ENCODE peak calls at places on chromosomes 13 and 19, in nine cellular contexts. G, D, S, T, F, V, U, R and M are unnamed samples.

GRCh38 chr19:33947565-33947964 is 150.9 kb downstream of the KCTD15 start:
- DNase-seq in G (no peak), D (no peak), S (no peak), T (no peak), F (no peak), V (no peak), U (no peak), R (peak; percentile 1), M (no peak)

GRCh38 chr19:10112895-10113591 is 1.6 kb downstream of the P2RY11 start:
- DNase-seq in G (no peak), D (peak; percentile 55), S (no peak), T (no peak), F (no peak), V (peak; percentile 56), U (no peak), R (peak; percentile 35), M (peak; percentile 64)

GRCh38 chr13:114132419-114133121 is at the start of gene RASA3:
- DNase-seq in G (peak; percentile 38), D (peak; percentile 59), S (peak; percentile 79), T (peak; percentile 41), F (peak; percentile 83), V (peak; percentile 65), U (peak; percentile 81), R (peak; percentile 33), M (peak; percentile 54)

GRCh38 chr13:101916108-101916757 is 463.8 kb downstream of the ITGBL1 start:
- DNase-seq in G (no peak), D (no peak), S (no peak), T (no peak), F (peak; percentile 38), V (peak; percentile 17), U (peak; percentile 19), R (no peak), M (peak; percentile 15)

GRCh38 chr19:7483720-7484201 is 5.1 kb downstream of the PEX11G start:
- DNase-seq in G (no peak), D (no peak), S (no peak), T (no peak), F (no peak), V (no peak), U (no peak), R (no peak), M (no peak)

GRCh38 chr19:38039966-38040365 is 133.0 kb downstream of the SIPA1L3 start:
- DNase-seq in G (no peak), D (no peak), S (peak; percentile 99), T (peak; percentile 83), F (no peak), V (peak; percentile 97), U (peak; percentile 75), R (peak; percentile 68), M (peak; percentile 86)

GRCh38 chr19:35336166-35336955 is 7.4 kb downstream of the CD22 start:
- DNase-seq in G (no peak), D (no peak), S (no peak), T (no peak), F (no peak), V (no peak), U (no peak), R (no peak), M (no peak)

GRCh38 chr19:3397266-3398022 is 31.1 kb downstream of the NFIC start:
- DNase-seq in G (peak; percentile 21), D (no peak), S (no peak), T (no peak), F (peak; percentile 68), V (no peak), U (peak; percentile 32), R (no peak), M (peak; percentile 43)

GRCh38 chr13:84430015-84430414 is 547.7 kb upstream of the SLITRK1 start:
- DNase-seq in G (no peak), D (no peak), S (peak; percentile 40), T (no peak), F (no peak), V (peak; percentile 47), U (no peak), R (no peak), M (no peak)

GRCh38 chr13:97369269-97369893 is 64.6 kb upstream of the RAP2A start:
- DNase-seq in G (no peak), D (no peak), S (no peak), T (no peak), F (no peak), V (peak; percentile 31), U (peak; percentile 48), R (no peak), M (no peak)

GRCh38 chr19:35533822-35534521 is 716 bp downstream of the GAPDHS start:
- DNase-seq in G (no peak), D (no peak), S (peak; percentile 57), T (no peak), F (no peak), V (peak; percentile 32), U (peak; percentile 46), R (no peak), M (no peak)

GRCh38 chr13:44757671-44758070 is 181.5 kb upstream of the TSC22D1 start:
- DNase-seq in G (no peak), D (no peak), S (no peak), T (no peak), F (no peak), V (no peak), U (no peak), R (no peak), M (no peak)

GRCh38 chr19:55690109-55690768 is 15.2 kb downstream of the EPN1 start:
- DNase-seq in G (no peak), D (no peak), S (no peak), T (no peak), F (peak; percentile 13), V (no peak), U (no peak), R (no peak), M (no peak)

GRCh38 chr13:25170554-25171107 is 1.5 kb downstream of the AMER2 start:
- DNase-seq in G (no peak), D (no peak), S (no peak), T (no peak), F (no peak), V (no peak), U (no peak), R (no peak), M (no peak)

GRCh38 chr13:76014618-76015315 is 378.6 kb downstream of the LMO7 start:
- DNase-seq in G (no peak), D (no peak), S (peak; percentile 80), T (no peak), F (no peak), V (peak; percentile 33), U (peak; percentile 34), R (peak; percentile 43), M (no peak)

GRCh38 chr19:9934132-9934950 is 2.0 kb downstream of the OLFM2 start:
- DNase-seq in G (peak; percentile 66), D (peak; percentile 61), S (peak; percentile 69), T (no peak), F (peak; percentile 68), V (peak; percentile 82), U (peak; percentile 66), R (peak; percentile 58), M (peak; percentile 52)

DNA sequence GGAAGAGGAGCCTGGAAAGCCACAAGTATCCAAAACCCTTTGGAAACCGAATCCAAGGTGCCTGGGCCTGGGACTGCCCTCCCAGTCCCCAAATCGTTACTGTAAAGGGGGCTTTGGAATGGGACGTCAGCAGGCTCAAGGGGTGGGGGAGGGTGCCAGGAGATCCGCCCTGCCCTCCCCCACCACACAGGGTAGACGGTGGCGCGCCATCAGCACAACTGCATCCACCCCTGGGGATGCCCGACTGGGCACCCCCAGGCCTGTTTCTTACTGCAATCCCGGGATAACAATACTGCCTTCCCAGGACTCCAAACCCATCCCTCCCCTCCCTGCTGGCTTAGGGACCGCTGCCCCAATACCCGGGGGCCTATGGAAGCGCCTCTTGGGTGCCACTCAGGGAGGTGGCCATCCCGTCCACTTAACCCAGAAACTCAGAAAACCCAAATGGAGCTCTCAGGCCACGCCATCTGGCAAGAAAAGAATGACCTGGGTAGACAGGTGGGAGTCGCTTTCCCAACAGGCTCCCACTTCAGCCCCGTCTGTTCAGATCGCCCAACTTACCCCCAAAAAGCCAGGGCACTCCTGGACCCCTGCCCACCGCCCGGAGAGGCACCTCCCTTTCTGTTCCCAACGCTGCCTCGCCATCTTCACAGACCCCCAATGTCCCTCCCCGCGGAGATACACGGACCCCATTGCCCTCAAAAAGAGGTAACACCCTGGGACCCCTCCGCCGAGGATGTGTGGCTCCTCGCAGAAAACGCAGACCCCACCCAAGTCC is 2.4 kb downstream of the KLF16 start:
- DNase-seq in G (no peak), D (no peak), S (no peak), T (no peak), F (no peak), V (no peak), U (no peak), R (no peak), M (no peak)
- H3K4me3 ChIP-seq in G (peak overlapping the region; percentile 91), D (peak overlapping the region; percentile 77), S (peak overlapping the region; percentile 98), T (peak overlapping the region; percentile 87), F (peak overlapping the region; percentile 96), V (peak overlapping the region; percentile 88), U (peak overlapping the region; percentile 83), R (peak overlapping the region; percentile 88), M (peak overlapping the region; percentile 68)

GRCh38 chr13:22883961-22884360 is 296.8 kb upstream of the SGCG start:
- DNase-seq in G (no peak), D (no peak), S (no peak), T (no peak), F (no peak), V (no peak), U (no peak), R (no peak), M (no peak)
- H3K4me3 ChIP-seq in G (no peak overlapping the region), D (no peak overlapping the region), S (no peak overlapping the region), T (peak overlapping the region; percentile 10), F (no peak overlapping the region), V (no peak overlapping the region), U (no peak overlapping the region), R (no peak overlapping the region), M (no peak overlapping the region)

GRCh38 chr19:12837225-12837624 is 1.1 kb upstream of the MAST1 start:
- DNase-seq in G (no peak), D (no peak), S (no peak), T (no peak), F (no peak), V (no peak), U (no peak), R (peak; percentile 72), M (no peak)

GRCh38 chr19:12841094-12841493 is 2.8 kb downstream of the MAST1 start:
- DNase-seq in G (no peak), D (no peak), S (peak; percentile 20), T (no peak), F (no peak), V (peak; percentile 29), U (peak; percentile 30), R (no peak), M (no peak)

GRCh38 chr19:12840091-12841079 is 2.1 kb downstream of the MAST1 start:
- DNase-seq in G (peak; percentile 93), D (no peak), S (peak; percentile 63), T (no peak), F (peak; percentile 25), V (peak; percentile 83), U (peak; percentile 62), R (peak; percentile 83), M (peak; percentile 80)

GRCh38 chr19:12838182-12838890 is at the start of gene MAST1:
- DNase-seq in G (no peak), D (peak; percentile 14), S (no peak), T (no peak), F (no peak), V (no peak), U (no peak), R (no peak), M (peak; percentile 46)

GRCh38 chr19:12838893-12839656 is 760 bp downstream of the MAST1 start:
- DNase-seq in G (no peak), D (no peak), S (no peak), T (no peak), F (no peak), V (no peak), U (no peak), R (no peak), M (no peak)
- H3K4me3 ChIP-seq in G (peak overlapping the region; percentile 61), D (peak overlapping the region; percentile 32), S (no peak overlapping the region), T (peak overlapping the region; percentile 35), F (peak overlapping the region; percentile 54), V (no peak overlapping the region), U (no peak overlapping the region), R (peak overlapping the region; percentile 19), M (peak overlapping the region; percentile 78)

GRCh38 chr19:1446713-1447564 is 3.0 kb upstream of the APC2 start:
- DNase-seq in G (no peak), D (no peak), S (no peak), T (no peak), F (no peak), V (no peak), U (no peak), R (no peak), M (no peak)
- H3K4me3 ChIP-seq in G (no peak overlapping the region), D (no peak overlapping the region), S (no peak overlapping the region), T (no peak overlapping the region), F (peak overlapping the region; percentile 63), V (no peak overlapping the region), U (peak overlapping the region; percentile 50), R (no peak overlapping the region), M (peak overlapping the region; percentile 63)